ENCODE peak calls at places on chromosomes 3 and 15, in six cellular contexts. K is kidney epithelial cell, S is GM20000, N is progenitor cell of endocrine pancreas, X is dorsolateral prefrontal cortex, P is mesothelial cell of epicardium. J is an unnamed sample.

GRCh38 chr3:29441020-29441324 is 160.1 kb downstream of the RBMS3 start:
- DNase-seq in K (no peak), S (no peak), N (no peak), X (no peak), P (no peak), J (no peak)

GRCh38 chr3:71456155-71456554 is 127.4 kb downstream of the FOXP1 start:
- DNase-seq in K (no peak), S (no peak), N (no peak), X (no peak), P (no peak), J (no peak)

GRCh38 chr3:53160660-53161344 is at the start of gene PRKCD:
- DNase-seq in K (peak), S (peak), N (peak), X (no peak), P (peak), J (peak)

GRCh38 chr3:172221550-172221949 is 182.2 kb downstream of the FNDC3B start:
- DNase-seq in K (no peak), S (no peak), N (no peak), X (no peak), P (no peak), J (no peak)

GRCh38 chr3:48232232-48232631 is 8.7 kb upstream of the ZNF589 start:
- DNase-seq in K (no peak), S (no peak), N (no peak), X (no peak), P (no peak), J (no peak)

GRCh38 chr3:154782151-154782550 is 298.0 kb upstream of the MME start:
- DNase-seq in K (no peak), S (no peak), N (no peak), X (no peak), P (no peak), J (no peak)

GRCh38 chr15:48336940-48337339 is 5.7 kb downstream of the DUT start:
- DNase-seq in K (no peak), S (peak), N (no peak), X (no peak), P (no peak), J (no peak)

GRCh38 chr3:186259612-186260383 is 102.2 kb downstream of the DGKG start:
- DNase-seq in K (peak), S (peak), N (peak), X (peak), P (peak), J (peak)

GRCh38 chr15:62067448-62068044 is 769 bp downstream of the C2CD4A start:
- DNase-seq in K (no peak), S (peak), N (peak), X (no peak), P (no peak), J (no peak)

GRCh38 chr3:10883478-10884234 is 67.6 kb downstream of the SLC6A11 start:
- DNase-seq in K (no peak), S (peak), N (no peak), X (no peak), P (no peak), J (no peak)

GRCh38 chr3:142844339-142844977 is 44.4 kb downstream of the PCOLCE2 start:
- DNase-seq in K (no peak), S (peak), N (no peak), X (no peak), P (no peak), J (no peak)

GRCh38 chr15:80309769-80310384 is 57.9 kb upstream of the CTXND1 start:
- DNase-seq in K (no peak), S (no peak), N (no peak), X (no peak), P (no peak), J (no peak)

GRCh38 chr15:78033864-78034263 is 43.6 kb downstream of the TBC1D2B start:
- DNase-seq in K (no peak), S (no peak), N (no peak), X (no peak), P (no peak), J (no peak)

GRCh38 chr3:182019926-182020325 is 308.2 kb downstream of the SOX2 start:
- DNase-seq in K (no peak), S (no peak), N (no peak), X (no peak), P (no peak), J (no peak)

GRCh38 chr3:87867001-87867400 is 191.8 kb downstream of the CGGBP1 start:
- DNase-seq in K (no peak), S (no peak), N (no peak), X (no peak), P (no peak), J (no peak)

GRCh38 chr15:87623832-87624231 is 632.7 kb downstream of the NTRK3 start:
- DNase-seq in K (no peak), S (no peak), N (no peak), X (no peak), P (no peak), J (no peak)
- TF ChIP-seq CTCF in K (peak), S (no peak), N (no peak), X (no peak), P (no peak), J (no peak)

DNA sequence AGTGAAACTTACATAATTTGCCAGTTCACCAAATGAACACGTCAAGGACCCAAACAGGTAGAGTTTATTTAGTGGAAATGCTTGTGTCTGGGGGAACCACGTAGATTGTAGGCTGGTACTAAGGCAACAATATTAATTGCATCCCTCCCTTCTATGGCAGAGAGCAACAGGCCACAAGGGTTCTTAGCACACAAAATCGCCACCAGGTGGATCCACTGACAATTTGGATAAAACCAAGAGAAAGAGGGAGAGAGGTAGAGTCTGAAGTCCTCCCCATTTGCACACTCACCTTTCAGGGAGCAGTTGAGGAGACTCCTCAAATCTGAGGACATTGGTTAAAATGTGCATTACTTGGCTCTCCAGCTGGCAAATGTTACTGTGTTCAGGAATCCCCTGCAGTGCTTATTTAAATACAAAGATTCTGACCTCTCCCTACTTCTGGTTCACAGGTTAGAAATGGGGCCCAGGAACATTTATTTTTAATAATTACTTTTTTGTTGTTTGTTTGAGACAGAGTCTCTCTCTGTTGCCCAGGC is 181.0 kb upstream of the FEZF2 start:
- DNase-seq in K (no peak), S (no peak), N (no peak), X (no peak), P (no peak), J (no peak)
- TF ChIP-seq CTCF in K (peak), S (no peak), N (peak), X (no peak), P (no peak), J (no peak)

DNA sequence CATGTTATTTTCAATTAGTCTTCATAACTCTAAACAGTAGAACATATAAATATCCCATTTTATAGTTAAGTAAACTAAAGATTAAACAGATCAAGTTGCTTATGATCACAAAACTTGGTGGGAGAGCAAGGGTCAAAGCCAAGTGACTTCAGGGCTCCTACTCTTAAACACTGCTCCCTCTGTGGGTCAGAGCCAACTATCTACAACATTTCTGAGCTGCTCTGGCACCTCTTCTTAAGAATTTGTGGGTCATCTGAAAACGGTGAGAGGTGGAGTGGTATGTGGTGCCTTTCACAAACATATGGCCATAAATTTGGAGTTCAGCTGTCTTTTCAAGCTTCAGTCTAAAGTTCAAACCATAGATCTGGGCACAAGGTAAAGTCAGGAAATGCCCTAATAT is 10.9 kb downstream of the ATG3 start:
- DNase-seq in K (no peak), S (no peak), N (no peak), X (no peak), P (no peak), J (no peak)
- TF ChIP-seq CTCF in K (no peak), S (no peak), N (no peak), X (no peak), P (no peak), J (no peak)

GRCh38 chr3:8843347-8843746 is 73.9 kb upstream of the OXTR start:
- DNase-seq in K (no peak), S (no peak), N (no peak), X (no peak), P (no peak), J (no peak)
- TF ChIP-seq CTCF in K (no peak), S (no peak), N (no peak), X (no peak), P (no peak), J (no peak)

GRCh38 chr15:69045810-69046209 is 31.3 kb downstream of the NOX5 start:
- DNase-seq in K (no peak), S (no peak), N (no peak), X (no peak), P (no peak), J (no peak)
- TF ChIP-seq CTCF in K (peak), S (no peak), N (peak), X (no peak), P (no peak), J (peak)

GRCh38 chr3:157109267-157110141 is 50.4 kb downstream of the CCNL1 start:
- DNase-seq in K (no peak), S (no peak), N (no peak), X (no peak), P (no peak), J (no peak)

GRCh38 chr3:157110761-157111238 is 49.1 kb downstream of the CCNL1 start:
- DNase-seq in K (no peak), S (no peak), N (no peak), X (no peak), P (no peak), J (no peak)

GRCh38 chr3:157112536-157112935 is 47.4 kb downstream of the CCNL1 start:
- DNase-seq in K (no peak), S (no peak), N (no peak), X (no peak), P (no peak), J (no peak)

GRCh38 chr3:157113832-157114505 is 46.0 kb downstream of the CCNL1 start:
- DNase-seq in K (no peak), S (no peak), N (no peak), X (no peak), P (no peak), J (no peak)

DNA sequence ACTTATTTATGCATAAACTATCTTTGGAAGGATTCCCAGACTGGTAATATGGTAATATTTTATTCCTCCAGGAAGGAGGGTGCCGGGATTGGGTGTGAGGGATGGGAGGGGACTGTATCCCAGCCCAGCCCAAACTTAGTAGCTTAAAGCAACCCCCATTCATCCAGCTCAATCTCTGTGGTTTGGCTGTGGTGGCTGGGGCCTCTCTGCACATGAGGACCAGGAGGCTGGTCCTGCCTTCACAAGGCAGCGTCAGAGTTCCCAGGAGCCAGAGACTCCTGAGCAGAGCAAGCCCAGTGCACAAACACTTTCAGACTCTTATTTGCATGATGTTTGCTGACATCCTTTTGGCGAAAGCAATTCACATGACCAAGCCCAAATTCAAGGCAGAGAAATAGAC is 48.4 kb downstream of the CCNL1 start:
- DNase-seq in K (no peak), S (no peak), N (no peak), X (no peak), P (no peak), J (no peak)
- TF ChIP-seq CTCF in K (no peak), S (no peak), N (no peak), X (no peak), P (no peak), J (no peak)

GRCh38 chr15:34608517-34608916 is 25.1 kb upstream of the GOLGA8B start:
- DNase-seq in K (no peak), S (no peak), N (no peak), X (no peak), P (no peak), J (no peak)

GRCh38 chr15:34609102-34609501 is 25.7 kb upstream of the GOLGA8B start:
- DNase-seq in K (no peak), S (no peak), N (no peak), X (no peak), P (no peak), J (no peak)

GRCh38 chr15:34607832-34608231 is 24.4 kb upstream of the GOLGA8B start:
- DNase-seq in K (no peak), S (no peak), N (no peak), X (no peak), P (no peak), J (no peak)

GRCh38 chr15:34609658-34610057 is 26.2 kb upstream of the GOLGA8B start:
- DNase-seq in K (no peak), S (no peak), N (no peak), X (no peak), P (no peak), J (no peak)

DNA sequence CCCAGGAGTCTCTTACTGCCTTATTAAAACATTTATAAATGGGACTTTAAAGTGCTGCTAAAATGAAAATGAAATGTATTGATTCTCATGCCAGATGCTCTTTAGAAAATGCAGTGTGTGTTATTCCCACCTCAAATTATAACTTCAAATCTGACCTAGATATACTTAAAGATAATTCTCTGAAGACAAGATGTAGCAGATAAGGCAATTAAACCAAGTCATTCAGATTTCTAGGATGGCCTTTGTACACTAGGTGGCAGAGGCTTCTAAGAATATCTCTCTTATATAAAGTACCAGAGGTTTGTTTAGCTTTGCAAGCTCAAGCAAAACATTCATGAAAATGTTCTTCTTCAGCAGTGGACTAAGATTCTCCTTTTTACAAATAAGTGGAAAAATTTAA is 26.9 kb upstream of the GOLGA8B start:
- DNase-seq in K (no peak), S (no peak), N (no peak), X (no peak), P (no peak), J (no peak)
- TF ChIP-seq CTCF in K (peak), S (no peak), N (peak), X (no peak), P (no peak), J (peak)